ENCODE peak calls at places on chromosomes 3 and 15, in eight cellular contexts. M, D, Y, R, O, A, B and L are unnamed samples.
A peak's percentile ranks its signal among the peaks of the same experiment; 100 is the strongest.

GRCh38 chr15:39287322-39288195 is 293.3 kb upstream of the THBS1 start:
- DNase-seq in A (no peak), R (no peak), M (no peak), B (no peak), D (no peak), Y (no peak), O (no peak), L (no peak)

GRCh38 chr3:133410191-133410892 is 10.5 kb downstream of the BFSP2 start:
- DNase-seq in D (no peak), O (no peak), A (no peak), B (no peak), Y (no peak), R (no peak), M (no peak), L (no peak)

GRCh38 chr15:59186501-59186900 is 20.1 kb upstream of the LDHAL6B start:
- DNase-seq in Y (no peak), B (no peak), R (peak; percentile 29), M (no peak), D (no peak), A (peak; percentile 66), O (no peak), L (no peak)

GRCh38 chr3:188455748-188456147 is 301.8 kb downstream of the LPP start:
- DNase-seq in O (no peak), M (no peak), A (no peak), D (no peak), Y (no peak), R (no peak), B (no peak), L (no peak)

GRCh38 chr3:15300318-15301078 is 31.9 kb downstream of the SH3BP5 start:
- DNase-seq in Y (no peak), B (no peak), R (peak; percentile 60), A (peak; percentile 49), M (no peak), O (no peak), D (peak; percentile 19), L (no peak)

GRCh38 chr3:59313365-59313764 is 263.5 kb upstream of the CFAP20DC start:
- DNase-seq in R (peak; percentile 63), M (peak; percentile 70), A (peak; percentile 40), D (peak; percentile 37), Y (peak; percentile 73), O (peak; percentile 34), B (peak; percentile 9), L (peak; percentile 15)

GRCh38 chr3:32593903-32594525 is 23.4 kb upstream of the DYNC1LI1 start:
- DNase-seq in O (no peak), M (no peak), A (peak; percentile 37), D (no peak), R (peak; percentile 70), B (no peak), Y (no peak), L (no peak)

GRCh38 chr15:93965491-93965890 is 265.9 kb upstream of the MCTP2 start:
- DNase-seq in A (no peak), R (no peak), D (no peak), M (no peak), B (no peak), Y (no peak), O (no peak), L (no peak)

GRCh38 chr3:17845026-17845425 is 102.6 kb upstream of the TBC1D5 start:
- DNase-seq in O (no peak), B (no peak), Y (no peak), D (no peak), R (peak; percentile 51), A (no peak), M (no peak), L (no peak)

DNA sequence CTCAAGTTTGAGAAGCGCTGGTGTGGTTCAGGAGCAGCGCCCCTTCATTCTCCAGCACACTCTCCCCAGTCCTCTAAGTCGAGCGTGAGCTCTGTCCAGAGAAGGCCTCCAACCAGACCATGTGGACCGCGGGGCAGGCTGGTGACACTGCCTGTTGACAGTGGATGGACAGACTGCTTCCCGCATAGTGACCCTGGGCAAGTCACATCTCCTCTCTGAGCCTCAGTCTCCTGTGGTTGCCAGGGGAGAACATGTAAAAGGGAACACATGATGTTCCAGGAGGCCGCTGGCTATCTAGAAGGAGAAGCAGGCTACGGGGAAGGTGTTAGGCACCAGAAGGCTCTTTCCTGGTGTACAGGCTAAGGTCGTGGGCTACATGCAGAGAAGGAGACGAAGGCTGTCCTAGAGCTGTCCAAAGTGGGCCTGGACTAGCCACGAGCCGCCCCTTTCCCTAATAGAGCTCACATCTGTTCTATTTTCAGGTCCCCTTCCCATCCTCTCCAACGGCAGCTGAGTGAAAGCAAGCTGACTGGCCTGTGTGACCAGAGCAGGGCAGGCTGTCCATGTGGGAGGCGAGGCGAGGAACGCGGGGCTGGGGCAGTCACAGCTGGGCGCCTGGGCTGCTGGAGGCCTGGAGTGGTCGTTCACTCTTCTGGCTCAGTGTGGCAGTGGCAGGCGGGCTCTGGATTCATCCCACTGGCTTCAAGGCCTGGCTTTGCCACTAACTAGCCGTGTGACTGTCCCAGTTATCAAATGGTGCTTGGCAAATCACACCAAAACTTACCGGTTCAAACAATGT is 11.1 kb downstream of the ISG20 start:
- DNase-seq in A (no peak), R (no peak), B (no peak), M (no peak), D (no peak), Y (no peak), O (peak; percentile 15), L (no peak)
- H3K27ac ChIP-seq in A (peak overlapping the region; percentile 69), R (no peak overlapping the region), B (no peak overlapping the region), M (peak overlapping the region; percentile 89), D (no peak overlapping the region), Y (no peak overlapping the region), O (peak overlapping the region; percentile 47), L (peak overlapping the region; percentile 78)

GRCh38 chr3:138914870-138915502 is 32.0 kb downstream of the FOXL2 start:
- DNase-seq in M (no peak), D (no peak), O (no peak), Y (peak; percentile 56), B (no peak), R (no peak), A (peak; percentile 59), L (no peak)
- H3K27ac ChIP-seq in M (peak overlapping the region; percentile 98), D (peak overlapping the region; percentile 94), O (peak overlapping the region; percentile 92), Y (no peak overlapping the region), B (peak overlapping the region; percentile 88), R (no peak overlapping the region), A (peak overlapping the region; percentile 54), L (no peak overlapping the region)

DNA sequence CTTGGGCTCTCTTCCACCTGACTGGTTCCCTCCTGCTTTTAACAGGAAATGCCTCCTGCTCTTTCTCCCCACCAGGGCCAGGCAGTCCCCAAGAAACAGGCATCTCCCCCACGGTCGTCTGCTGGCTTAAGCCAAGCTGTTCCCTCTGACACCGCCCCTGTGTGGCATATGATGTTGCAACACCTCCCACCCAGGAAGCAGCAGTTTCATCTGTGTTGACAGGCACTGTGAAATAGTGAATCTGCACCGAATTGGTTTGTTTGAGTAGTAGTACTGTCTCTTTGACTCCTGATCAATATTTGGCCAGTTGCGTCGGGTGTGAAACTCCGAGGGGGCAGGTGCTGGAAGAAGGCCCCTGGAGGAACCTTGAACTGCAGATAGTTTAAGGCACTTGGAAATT is 188.8 kb downstream of the FEZF2 start:
- DNase-seq in M (no peak), O (no peak), B (peak; percentile 58), A (peak; percentile 28), R (peak; percentile 55), Y (peak; percentile 35), D (no peak), L (no peak)
- H3K27ac ChIP-seq in M (no peak overlapping the region), O (no peak overlapping the region), B (no peak overlapping the region), A (no peak overlapping the region), R (no peak overlapping the region), Y (no peak overlapping the region), D (no peak overlapping the region), L (no peak overlapping the region)

GRCh38 chr3:71131893-71132314 is 451.6 kb downstream of the FOXP1 start:
- DNase-seq in R (no peak), D (no peak), O (peak; percentile 69), M (no peak), B (peak; percentile 34), A (no peak), Y (no peak), L (no peak)

GRCh38 chr3:71131385-71131871 is 452.1 kb downstream of the FOXP1 start:
- DNase-seq in Y (no peak), D (no peak), R (no peak), O (no peak), B (no peak), A (no peak), M (no peak), L (no peak)

GRCh38 chr3:71128951-71129350 is 454.6 kb downstream of the FOXP1 start:
- DNase-seq in Y (no peak), R (peak; percentile 32), D (peak; percentile 36), B (no peak), M (no peak), A (peak; percentile 56), O (no peak), L (peak; percentile 48)

GRCh38 chr3:71130516-71131384 is 452.8 kb downstream of the FOXP1 start:
- DNase-seq in Y (peak; percentile 70), M (peak; percentile 73), R (peak; percentile 89), B (peak; percentile 72), A (peak; percentile 90), O (peak; percentile 82), D (peak; percentile 72), L (peak; percentile 85)

GRCh38 chr3:71129611-71130515 is 453.7 kb downstream of the FOXP1 start:
- DNase-seq in O (no peak), M (no peak), D (no peak), A (peak; percentile 80), R (peak; percentile 60), B (no peak), Y (peak; percentile 35), L (peak; percentile 65)
- H3K27ac ChIP-seq in O (peak overlapping the region; percentile 88), M (peak overlapping the region; percentile 94), D (peak overlapping the region; percentile 89), A (peak overlapping the region; percentile 87), R (peak overlapping the region; percentile 94), B (peak overlapping the region; percentile 30), Y (peak overlapping the region; percentile 88), L (peak overlapping the region; percentile 87)

DNA sequence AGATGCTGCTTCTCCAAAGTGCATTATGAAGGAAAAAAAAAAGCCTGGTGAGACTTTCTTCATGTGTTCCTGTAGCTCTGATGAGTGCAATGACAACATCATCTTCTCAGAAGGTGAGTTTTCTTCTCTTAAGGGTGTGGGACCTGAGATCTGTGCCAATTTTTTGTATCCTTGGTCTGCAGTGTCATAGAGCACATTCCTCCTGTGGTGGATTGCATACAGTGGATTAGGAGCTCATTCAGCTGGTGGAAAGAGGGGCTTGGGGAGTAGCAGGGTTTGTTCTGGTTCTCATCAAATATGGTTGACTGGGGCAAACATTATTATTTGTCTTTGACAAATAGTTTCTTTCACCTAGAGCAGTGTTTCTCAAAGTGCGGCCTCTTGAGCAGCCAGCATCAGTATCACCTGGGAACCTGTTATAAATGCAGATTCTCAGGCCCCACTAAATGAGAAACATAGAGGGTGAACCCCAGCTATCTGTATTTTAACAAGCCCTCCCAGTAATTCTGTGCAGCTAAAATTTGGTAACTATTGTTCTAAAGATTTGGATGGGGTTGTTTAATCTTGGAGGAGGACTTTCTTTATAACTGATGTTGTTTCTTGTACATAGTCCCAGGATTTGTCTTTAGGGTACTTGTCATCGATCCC is 44.1 kb downstream of the TGFBR2 start:
- DNase-seq in A (no peak), R (no peak), D (no peak), M (no peak), Y (no peak), B (no peak), O (no peak), L (no peak)
- H3K27ac ChIP-seq in A (no peak overlapping the region), R (no peak overlapping the region), D (no peak overlapping the region), M (peak overlapping the region; percentile 85), Y (no peak overlapping the region), B (no peak overlapping the region), O (peak overlapping the region; percentile 14), L (no peak overlapping the region)

DNA sequence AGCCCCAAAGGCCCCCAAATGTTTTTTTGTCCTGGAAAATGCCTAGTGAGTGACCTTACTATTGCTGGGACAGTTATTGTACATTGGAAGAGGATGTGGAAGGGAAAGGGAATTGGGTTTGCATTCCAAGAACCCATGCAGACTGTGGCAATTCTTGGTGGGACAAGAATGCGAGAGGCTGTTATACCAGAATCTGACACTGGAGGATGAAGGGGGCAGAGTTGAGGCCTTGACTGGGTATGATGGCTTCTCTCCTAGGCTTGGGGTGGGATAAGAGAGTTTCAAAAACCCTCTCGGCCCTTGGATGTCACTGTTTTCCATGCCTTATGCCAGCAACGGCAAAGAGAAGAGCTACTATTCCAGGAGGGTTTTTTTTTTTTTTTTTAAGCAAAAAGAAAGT is 25.3 kb downstream of the IL16 start:
- DNase-seq in A (no peak), O (no peak), B (no peak), Y (peak; percentile 34), D (no peak), M (no peak), R (no peak), L (no peak)
- H3K27ac ChIP-seq in A (no peak overlapping the region), O (no peak overlapping the region), B (no peak overlapping the region), Y (no peak overlapping the region), D (no peak overlapping the region), M (no peak overlapping the region), R (no peak overlapping the region), L (no peak overlapping the region)